ENCODE peak calls at places on chromosomes 11 and 22, in eight cellular contexts. U is epithelial cell of proximal tubule, N is neural crest cell, Q is endothelial cell, G is HCT116, M is lower leg skin, X is astrocyte of the spinal cord, V is AG04449. Z is an unnamed sample.

GRCh38 chr11:124174001-124174400 is 9.1 kb upstream of the OR10D3 start:
- DNase-seq in U (peak; percentile 46), N (no peak), Q (peak; percentile 22), G (peak; percentile 2), M (no peak), X (peak; percentile 84), V (peak; percentile 12), Z (no peak)

GRCh38 chr11:14179126-14179820 is 179.7 kb downstream of the RRAS2 start:
- DNase-seq in U (no peak), N (no peak), Q (no peak), G (no peak), M (no peak), X (peak; percentile 8), V (no peak), Z (no peak)

GRCh38 chr11:13669544-13670488 is 1.3 kb downstream of the FAR1 start:
- DNase-seq in U (no peak), N (no peak), Q (no peak), G (no peak), M (no peak), X (no peak), V (no peak), Z (no peak)

GRCh38 chr22:23278883-23279675 is 98.8 kb downstream of the BCR start:
- DNase-seq in U (no peak), N (no peak), Q (no peak), G (no peak), M (peak; percentile 89), X (no peak), V (no peak), Z (no peak)

GRCh38 chr11:41115066-41115465 is 344.4 kb downstream of the LRRC4C start:
- DNase-seq in U (no peak), N (no peak), Q (no peak), G (no peak), M (no peak), X (no peak), V (no peak), Z (no peak)

GRCh38 chr22:49155039-49155808 is 672.4 kb downstream of the BRD1 start:
- DNase-seq in U (no peak), N (no peak), Q (no peak), G (no peak), M (peak; percentile 77), X (no peak), V (no peak), Z (no peak)

GRCh38 chr11:93905384-93905783 is 55.0 kb upstream of the VSTM5 start:
- DNase-seq in U (no peak), N (no peak), Q (no peak), G (no peak), M (no peak), X (peak; percentile 80), V (peak; percentile 61), Z (no peak)

GRCh38 chr11:77705195-77705876 is 67.7 kb upstream of the CLNS1A start:
- DNase-seq in U (peak; percentile 86), N (no peak), Q (no peak), G (peak; percentile 71), M (no peak), X (peak; percentile 32), V (no peak), Z (no peak)

GRCh38 chr11:125494601-125494986 is 1.5 kb downstream of the FEZ1 start:
- DNase-seq in U (no peak), N (no peak), Q (no peak), G (no peak), M (no peak), X (peak; percentile 7), V (no peak), Z (no peak)

GRCh38 chr22:22942511-22943329 is 55.1 kb downstream of the IGLL5 start:
- DNase-seq in U (no peak), N (peak; percentile 77), Q (peak; percentile 81), G (peak; percentile 59), M (peak; percentile 87), X (peak; percentile 38), V (no peak), Z (peak; percentile 58)

GRCh38 chr11:113668255-113668654 is 37.9 kb downstream of the TMPRSS5 start:
- DNase-seq in U (no peak), N (no peak), Q (no peak), G (no peak), M (no peak), X (no peak), V (no peak), Z (no peak)

GRCh38 chr11:66976048-66976467 is 954 bp downstream of the C11orf86 start:
- DNase-seq in U (no peak), N (peak; percentile 70), Q (peak; percentile 76), G (no peak), M (no peak), X (no peak), V (no peak), Z (no peak)

GRCh38 chr22:50688448-50688847 is 15.8 kb downstream of the SHANK3 start:
- DNase-seq in U (no peak), N (no peak), Q (no peak), G (no peak), M (peak; percentile 82), X (no peak), V (no peak), Z (no peak)

GRCh38 chr11:120256178-120256577 is 16.2 kb downstream of the POU2F3 start:
- DNase-seq in U (no peak), N (no peak), Q (no peak), G (no peak), M (no peak), X (no peak), V (no peak), Z (no peak)

GRCh38 chr11:77309401-77310085 is 8.1 kb upstream of the GDPD4 start:
- DNase-seq in U (no peak), N (no peak), Q (no peak), G (no peak), M (no peak), X (no peak), V (no peak), Z (no peak)

GRCh38 chr11:100774132-100774531 is 87.0 kb downstream of the ARHGAP42 start:
- DNase-seq in U (no peak), N (no peak), Q (no peak), G (no peak), M (no peak), X (no peak), V (no peak), Z (no peak)

GRCh38 chr11:44766112-44766971 is 39.6 kb downstream of the TSPAN18 start:
- DNase-seq in U (no peak), N (no peak), Q (no peak), G (no peak), M (peak; percentile 78), X (peak; percentile 93), V (no peak), Z (no peak)

GRCh38 chr11:46639197-46639839 is 22.0 kb downstream of the ATG13 start:
- DNase-seq in U (no peak), N (no peak), Q (no peak), G (no peak), M (no peak), X (peak; percentile 22), V (no peak), Z (no peak)

DNA sequence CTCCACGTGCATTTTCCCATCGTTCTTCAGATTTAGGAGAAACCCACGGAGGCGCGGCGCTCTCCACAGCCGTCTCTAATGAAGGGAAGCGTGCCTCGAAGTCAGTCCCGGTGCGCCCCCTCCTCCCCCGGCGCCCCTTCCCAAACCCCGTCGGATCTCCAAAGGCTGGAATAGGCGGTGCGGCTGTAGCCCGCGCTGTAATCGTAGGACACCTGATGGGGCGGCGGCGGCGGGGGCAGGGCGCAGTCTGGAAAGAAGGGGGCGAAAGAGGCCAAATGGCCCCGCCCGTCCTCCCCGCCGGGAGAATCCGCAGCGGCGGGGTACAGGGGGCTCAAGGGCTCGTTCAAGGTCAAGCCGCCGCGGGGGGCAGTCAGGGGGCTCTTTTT is 1.3 kb downstream of the FAM181B start:
- DNase-seq in U (no peak), N (no peak), Q (no peak), G (no peak), M (no peak), X (no peak), V (no peak), Z (no peak)
- TF ChIP-seq CTCF in U (no peak), N (no peak), Q (no peak), G (no peak), M (no peak), X (no peak), V (no peak), Z (no peak)

DNA sequence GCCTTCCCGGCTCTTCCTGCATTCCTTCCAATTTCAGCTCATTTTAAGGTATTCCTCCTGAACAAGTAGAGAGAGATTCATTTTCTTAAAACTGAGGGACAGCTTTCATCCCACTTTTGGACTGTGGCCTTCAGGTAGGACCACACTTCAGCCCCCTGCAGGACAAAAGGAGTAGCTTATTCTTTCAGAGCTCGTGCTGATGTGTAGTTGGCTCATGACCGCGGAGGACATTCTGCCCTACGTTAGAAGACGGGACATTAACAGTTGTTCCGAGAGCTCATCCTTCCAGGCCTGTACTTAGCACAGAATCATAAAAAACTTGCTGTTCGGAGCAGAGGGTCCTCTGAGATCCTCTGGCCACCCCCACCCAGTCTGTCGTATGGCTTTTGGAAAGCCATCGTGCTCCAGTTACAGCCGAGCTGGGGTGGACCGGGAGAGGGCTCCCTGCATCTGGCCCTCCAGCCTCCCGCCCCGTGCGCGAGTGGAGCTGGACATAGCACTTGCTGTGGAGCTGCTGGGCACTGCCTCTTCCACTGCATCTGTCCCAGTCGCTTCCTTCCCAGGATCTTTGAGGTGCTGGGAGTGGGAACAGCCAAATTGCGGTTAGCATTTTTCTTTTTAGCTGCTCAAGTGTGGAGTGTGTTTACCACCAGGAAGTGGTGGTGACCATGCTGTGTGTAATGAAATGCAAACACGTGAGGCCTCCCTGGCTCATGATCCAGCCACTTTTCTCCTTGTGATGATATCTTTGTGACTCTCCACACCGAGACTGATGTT is 250.3 kb downstream of the TBC1D22A start:
- DNase-seq in U (no peak), N (no peak), Q (no peak), G (no peak), M (peak; percentile 66), X (peak; percentile 57), V (peak; percentile 37), Z (no peak)
- TF ChIP-seq CTCF in U (peak; percentile 22), N (peak; percentile 40), Q (peak; percentile 49), G (no peak), M (no peak), X (peak; percentile 18), V (no peak), Z (no peak)

GRCh38 chr22:27151407-27151806 is 494.0 kb downstream of the MIAT start:
- DNase-seq in U (no peak), N (no peak), Q (no peak), G (no peak), M (no peak), X (no peak), V (no peak), Z (no peak)
- TF ChIP-seq CTCF in U (peak; percentile 33), N (peak; percentile 20), Q (no peak), G (no peak), M (no peak), X (no peak), V (no peak), Z (no peak)

DNA sequence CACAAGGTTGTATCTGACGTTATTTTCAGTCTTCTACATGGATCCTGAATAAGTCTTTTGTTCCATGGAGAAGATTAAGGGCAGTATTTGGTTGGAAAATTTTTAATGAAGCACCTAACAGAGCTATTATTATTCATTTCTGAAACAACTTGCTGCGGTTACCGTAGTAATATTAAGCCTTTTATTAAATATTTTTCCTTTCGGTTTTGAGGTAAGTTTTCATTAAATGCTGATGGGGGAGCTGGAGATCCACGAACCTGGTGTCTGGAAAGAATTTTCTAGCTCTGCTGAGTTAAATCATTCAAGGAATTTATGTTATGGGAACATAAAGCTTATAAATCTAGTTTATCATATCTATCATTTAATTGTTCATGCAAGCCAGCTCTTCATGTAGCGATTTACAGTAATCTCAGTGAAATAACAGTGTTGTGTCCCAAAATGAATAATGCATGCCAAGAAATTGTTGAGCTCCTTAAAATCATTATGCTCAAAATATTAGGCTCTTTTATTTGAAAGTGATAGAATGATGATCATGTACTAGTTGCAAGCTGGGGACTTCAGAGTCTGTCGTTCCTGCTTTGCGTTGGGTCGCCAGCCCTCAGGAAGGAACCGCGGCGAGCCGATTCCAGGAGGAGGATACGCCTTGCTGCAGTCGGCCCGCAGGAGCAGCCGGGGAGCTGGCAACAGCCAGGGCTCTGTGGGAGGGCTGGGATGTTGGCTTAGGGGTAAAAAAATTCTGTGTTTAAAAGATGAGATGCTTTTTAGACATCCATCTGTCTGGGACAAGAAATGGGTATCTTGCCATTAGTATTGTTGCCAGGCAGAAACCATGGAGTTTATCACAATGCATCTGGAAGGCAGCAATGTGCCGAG is 83.1 kb downstream of the TBC1D22A start:
- DNase-seq in U (no peak), N (no peak), Q (no peak), G (no peak), M (peak; percentile 83), X (peak; percentile 73), V (no peak), Z (no peak)
- TF ChIP-seq CTCF in U (peak; percentile 40), N (peak; percentile 65), Q (no peak), G (no peak), M (no peak), X (peak; percentile 56), V (peak; percentile 11), Z (no peak)